ENCODE peak calls at places on chromosomes 13 and 19, in five cellular contexts. S, T, K, C and H are unnamed samples.
A peak's percentile ranks its signal among the peaks of the same experiment; 100 is the strongest.

GRCh38 chr19:38030681-38031422 is 123.8 kb downstream of the SIPA1L3 start:
- DNase-seq in S (no peak), T (no peak), K (no peak), C (no peak), H (no peak)

GRCh38 chr13:42041684-42042035 is 6.8 kb upstream of the DGKH start:
- DNase-seq in S (peak; percentile 77), T (peak; percentile 56), K (no peak), C (peak; percentile 50), H (peak; percentile 46)

GRCh38 chr19:7930765-7931164 is 4.8 kb upstream of the CTXN1 start:
- DNase-seq in S (no peak), T (no peak), K (no peak), C (no peak), H (no peak)

GRCh38 chr19:12913871-12914690 is 5.0 kb downstream of the SYCE2 start:
- DNase-seq in S (no peak), T (no peak), K (peak; percentile 74), C (no peak), H (no peak)

GRCh38 chr13:80824231-80824630 is 483.3 kb upstream of the SPRY2 start:
- DNase-seq in S (no peak), T (no peak), K (no peak), C (no peak), H (no peak)

GRCh38 chr13:38785047-38785446 is 98.2 kb downstream of the FREM2 start:
- DNase-seq in S (no peak), T (no peak), K (no peak), C (no peak), H (no peak)

GRCh38 chr19:7833225-7834156 is 3.5 kb downstream of the EVI5L start:
- DNase-seq in S (peak; percentile 93), T (no peak), K (no peak), C (no peak), H (no peak)

GRCh38 chr13:97004096-97004876 is 10.0 kb upstream of the OXGR1 start:
- DNase-seq in S (no peak), T (no peak), K (no peak), C (no peak), H (no peak)

GRCh38 chr13:90427322-90428272 is 919.9 kb upstream of the MIR17HG start:
- DNase-seq in S (no peak), T (no peak), K (no peak), C (no peak), H (no peak)

GRCh38 chr13:108682714-108683113 is 53.3 kb downstream of the MYO16 start:
- DNase-seq in S (no peak), T (no peak), K (no peak), C (no peak), H (no peak)

GRCh38 chr13:105343134-105343806 is 1192.2 kb downstream of the EFNB2 start:
- DNase-seq in S (no peak), T (no peak), K (peak; percentile 43), C (no peak), H (no peak)

GRCh38 chr13:80082396-80083096 is 258.4 kb downstream of the SPRY2 start:
- DNase-seq in S (no peak), T (no peak), K (no peak), C (no peak), H (no peak)

GRCh38 chr13:85080726-85081125 is 718.5 kb downstream of the SLITRK6 start:
- DNase-seq in S (no peak), T (no peak), K (no peak), C (no peak), H (no peak)

GRCh38 chr13:20301391-20302071 is 69.4 kb upstream of the GJB6 start:
- DNase-seq in S (no peak), T (no peak), K (no peak), C (no peak), H (no peak)

GRCh38 chr13:36190771-36191170 is 23.6 kb downstream of the SOHLH2 start:
- DNase-seq in S (no peak), T (no peak), K (no peak), C (no peak), H (no peak)

GRCh38 chr19:30160426-30160825 is 211.8 kb upstream of the ZNF536 start:
- DNase-seq in S (no peak), T (no peak), K (no peak), C (no peak), H (no peak)

GRCh38 chr13:29595380-29596063 is at the start of gene SLC7A1:
- DNase-seq in S (peak; percentile 92), T (peak; percentile 69), K (peak; percentile 87), C (no peak), H (peak; percentile 91)

GRCh38 chr19:48645652-48646191 is at the start of gene CA11:
- DNase-seq in S (no peak), T (no peak), K (no peak), C (no peak), H (no peak)

GRCh38 chr19:48501446-48501960 is 10.1 kb downstream of the LMTK3 start:
- DNase-seq in S (peak; percentile 87), T (no peak), K (peak; percentile 43), C (no peak), H (peak; percentile 93)

GRCh38 chr19:51971624-51972023 is 15.0 kb downstream of the ZNF350 start:
- DNase-seq in S (no peak), T (no peak), K (peak; percentile 50), C (no peak), H (no peak)

GRCh38 chr13:74978596-74978995 is 503.4 kb downstream of the TBC1D4 start:
- DNase-seq in S (no peak), T (no peak), K (no peak), C (no peak), H (no peak)

GRCh38 chr19:6066661-6067646 is 43.3 kb downstream of the RFX2 start:
- DNase-seq in S (peak; percentile 91), T (peak; percentile 96), K (no peak), C (peak; percentile 28), H (peak; percentile 87)

GRCh38 chr19:7562646-7563393 is 27.3 kb downstream of the PNPLA6 start:
- DNase-seq in S (no peak), T (no peak), K (peak; percentile 55), C (no peak), H (no peak)

GRCh38 chr19:35269425-35270117 is 809 bp downstream of the USF2 start:
- DNase-seq in S (peak; percentile 94), T (peak; percentile 88), K (peak; percentile 74), C (peak; percentile 72), H (peak; percentile 93)

GRCh38 chr19:5691930-5692784 is 2.1 kb downstream of the RPL36 start:
- DNase-seq in S (peak; percentile 65), T (no peak), K (no peak), C (no peak), H (peak; percentile 67)

GRCh38 chr13:79448413-79448812 is 32.5 kb upstream of the NDFIP2 start:
- DNase-seq in S (no peak), T (no peak), K (peak; percentile 42), C (no peak), H (no peak)

GRCh38 chr13:109642358-109642757 is 144.0 kb downstream of the IRS2 start:
- DNase-seq in S (no peak), T (no peak), K (no peak), C (no peak), H (no peak)

GRCh38 chr19:51460164-51460992 is 2.1 kb upstream of the SIGLEC8 start:
- DNase-seq in S (no peak), T (no peak), K (no peak), C (no peak), H (no peak)

GRCh38 chr19:18346091-18346490 is 5.7 kb downstream of the PGPEP1 start:
- DNase-seq in S (no peak), T (no peak), K (no peak), C (no peak), H (no peak)

GRCh38 chr13:44249439-44249838 is 124.2 kb upstream of the SERP2 start:
- DNase-seq in S (no peak), T (peak; percentile 73), K (no peak), C (peak; percentile 30), H (peak; percentile 36)

GRCh38 chr13:54574791-54575190 is 1546.2 kb downstream of the OLFM4 start:
- DNase-seq in S (no peak), T (no peak), K (no peak), C (no peak), H (no peak)

GRCh38 chr19:1064661-1065605 is 2.0 kb upstream of the ARHGAP45 start:
- DNase-seq in S (peak; percentile 89), T (no peak), K (peak; percentile 62), C (no peak), H (no peak)

DNA sequence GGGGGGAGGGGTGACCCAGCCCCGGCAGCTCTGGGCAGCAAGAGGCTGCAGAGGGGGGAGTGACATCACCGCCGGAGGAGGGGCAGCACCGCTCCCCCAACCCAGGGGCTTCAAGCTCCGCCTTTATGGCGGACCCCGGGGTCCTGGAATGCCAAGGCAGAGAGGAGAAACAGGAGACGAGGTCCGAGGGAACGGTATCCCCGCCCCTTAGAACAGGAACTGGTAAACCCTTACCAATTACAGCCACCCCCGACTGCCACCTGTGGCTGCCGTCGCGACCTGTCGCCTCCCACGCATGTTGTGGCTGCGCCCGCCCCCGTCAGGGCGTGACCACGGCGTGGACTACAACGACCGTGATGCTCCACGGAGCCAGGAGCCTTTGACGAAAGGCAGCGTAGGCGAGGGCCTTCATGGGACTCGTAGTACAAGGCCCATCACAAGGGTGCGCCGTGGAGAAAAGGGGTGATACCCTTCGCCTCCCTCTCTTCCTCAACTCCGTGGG is 4.1 kb upstream of the KCNC3 start:
- DNase-seq in S (peak; percentile 98), T (peak; percentile 94), K (no peak), C (peak; percentile 87), H (peak; percentile 92)
- TF ChIP-seq CTCF in S (peak; percentile 8), T (no peak), K (no peak), C (no peak), H (no peak)

GRCh38 chr13:23753523-23753922 is 135.7 kb downstream of the MIPEP start:
- DNase-seq in S (no peak), T (no peak), K (no peak), C (no peak), H (no peak)

GRCh38 chr13:23749288-23749880 is 139.8 kb downstream of the MIPEP start:
- DNase-seq in S (no peak), T (no peak), K (no peak), C (no peak), H (no peak)

GRCh38 chr13:23752111-23753001 is 136.8 kb downstream of the MIPEP start:
- DNase-seq in S (no peak), T (no peak), K (no peak), C (no peak), H (no peak)

GRCh38 chr13:23750383-23751121 is 138.6 kb downstream of the MIPEP start:
- DNase-seq in S (no peak), T (no peak), K (no peak), C (no peak), H (no peak)

DNA sequence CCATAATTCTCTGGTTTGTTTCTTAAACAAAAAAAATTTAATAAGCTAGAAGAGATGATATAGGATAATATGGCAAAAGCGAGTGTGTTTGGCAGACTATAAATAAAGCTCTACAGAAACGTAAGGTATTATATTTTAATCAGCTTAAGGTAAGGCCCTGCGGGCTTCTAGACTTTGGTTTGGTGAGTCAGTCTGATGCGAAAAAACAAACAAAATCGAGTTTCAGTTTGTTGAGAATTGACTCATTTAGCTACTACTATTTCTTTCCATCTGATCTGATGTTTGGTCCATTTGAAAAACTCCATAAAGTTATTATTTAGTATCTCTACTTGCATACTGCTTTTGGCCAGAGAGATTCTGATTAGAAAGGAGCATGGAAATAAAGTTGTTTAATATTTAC is 138.0 kb downstream of the MIPEP start:
- DNase-seq in S (no peak), T (no peak), K (no peak), C (no peak), H (no peak)
- H3K27ac ChIP-seq in S (no peak overlapping the region), T (no peak overlapping the region), K (no peak overlapping the region), C (no peak overlapping the region), H (no peak overlapping the region)

GRCh38 chr19:16612631-16613030 is 15.4 kb downstream of the MED26 start:
- DNase-seq in S (no peak), T (no peak), K (no peak), C (no peak), H (no peak)
- H3K4me1 ChIP-seq in S (peaks cover 65% of the 10 kb centered on the region), T (no peaks in the 10 kb centered on the region), K (no peaks in the 10 kb centered on the region), C (peaks cover 63% of the 10 kb centered on the region), H (peaks cover 14% of the 10 kb centered on the region)

GRCh38 chr19:3387645-3388589 is 21.5 kb downstream of the NFIC start:
- DNase-seq in S (peak; percentile 93), T (peak; percentile 93), K (no peak), C (peak; percentile 93), H (peak; percentile 98)
- TF ChIP-seq CTCF in S (peak; percentile 18), T (peak; percentile 21), K (no peak), C (no peak), H (no peak)